ENCODE peak calls at places on chromosomes 13 and 19, in nine cellular contexts. W, G, O, A, M, P, B, K and F are unnamed samples.

GRCh38 chr13:49265822-49266221 is 18.1 kb downstream of the CDADC1 start:
- DNase-seq in G (peak; percentile 72), W (no peak), M (no peak), A (no peak), O (no peak), B (no peak), K (no peak), P (no peak), F (no peak)

GRCh38 chr13:36872621-36873020 is 47.4 kb downstream of the SMAD9 start:
- DNase-seq in M (no peak), G (no peak), P (no peak), W (no peak), A (no peak), O (no peak), K (no peak), B (no peak), F (no peak)

GRCh38 chr19:53272044-53272443 is 4.5 kb upstream of the VN1R4 start:
- DNase-seq in W (no peak), B (no peak), M (no peak), G (no peak), K (no peak), P (no peak), A (no peak), O (no peak), F (no peak)

GRCh38 chr19:49214701-49215100 is 57.1 kb downstream of the TRPM4 start:
- DNase-seq in O (no peak), A (no peak), B (no peak), M (no peak), G (no peak), P (peak; percentile 56), K (no peak), W (peak; percentile 92), F (no peak)

GRCh38 chr19:56253737-56254136 is 18.8 kb upstream of the EDDM13 start:
- DNase-seq in P (peak; percentile 45), G (peak; percentile 57), B (no peak), A (no peak), K (no peak), O (no peak), W (peak; percentile 61), M (peak; percentile 15), F (no peak)

GRCh38 chr13:47005761-47006414 is 109.0 kb upstream of the HTR2A start:
- DNase-seq in O (no peak), K (no peak), W (no peak), B (no peak), P (no peak), A (no peak), M (no peak), G (peak; percentile 52), F (no peak)

GRCh38 chr19:35487821-35488220 is 2.4 kb downstream of the KRTDAP start:
- DNase-seq in B (no peak), G (no peak), P (no peak), A (no peak), M (no peak), W (no peak), K (no peak), O (no peak), F (no peak)

GRCh38 chr19:29845576-29846176 is 33.9 kb downstream of the CCNE1 start:
- DNase-seq in M (no peak), P (no peak), O (no peak), W (no peak), B (no peak), A (no peak), K (no peak), G (no peak), F (no peak)

GRCh38 chr19:18338471-18339001 is 1.9 kb upstream of the PGPEP1 start:
- DNase-seq in G (peak; percentile 23), W (no peak), A (no peak), K (no peak), O (no peak), P (no peak), M (no peak), B (no peak), F (no peak)

GRCh38 chr19:12450817-12451216 is 10.0 kb upstream of the ZNF443 start:
- DNase-seq in A (no peak), M (no peak), K (no peak), B (no peak), O (no peak), G (no peak), W (no peak), P (no peak), F (no peak)

GRCh38 chr19:45038931-45039893 is at the start of gene CLASRP:
- DNase-seq in O (peak; percentile 87), K (peak; percentile 88), B (peak; percentile 85), M (peak; percentile 58), G (peak; percentile 98), P (peak; percentile 93), W (peak; percentile 88), A (peak; percentile 84), F (peak; percentile 73)

GRCh38 chr19:49155005-49155826 is at the start of gene HRC:
- DNase-seq in K (no peak), G (peak; percentile 61), W (no peak), M (no peak), A (no peak), P (no peak), O (no peak), B (no peak), F (no peak)

GRCh38 chr19:48613024-48613851 is 1.6 kb downstream of the FAM83E start:
- DNase-seq in M (no peak), W (no peak), A (no peak), B (no peak), K (no peak), G (peak; percentile 77), O (no peak), P (no peak), F (no peak)

GRCh38 chr13:113553541-113554332 is 30.8 kb upstream of the TFDP1 start:
- DNase-seq in A (no peak), G (peak; percentile 54), P (no peak), O (no peak), B (no peak), M (no peak), W (no peak), K (no peak), F (no peak)

GRCh38 chr13:79307866-79308298 is 98.2 kb downstream of the RBM26 start:
- DNase-seq in G (no peak), A (no peak), M (peak; percentile 9), W (no peak), K (peak; percentile 56), B (no peak), O (no peak), P (no peak), F (no peak)

GRCh38 chr13:26786651-26787295 is 26.2 kb upstream of the GPR12 start:
- DNase-seq in M (no peak), A (no peak), O (no peak), K (no peak), G (no peak), W (no peak), B (no peak), P (no peak), F (no peak)
- TF ChIP-seq CTCF in M (no peak), A (no peak), O (no peak), K (no peak), G (no peak), W (no peak), B (no peak), P (no peak), F (no peak)

GRCh38 chr13:51091839-51092238 is 19.2 kb downstream of the C13orf42 start:
- DNase-seq in G (no peak), A (no peak), O (no peak), P (no peak), M (no peak), W (no peak), K (no peak), B (no peak), F (no peak)
- TF ChIP-seq CTCF in G (no peak), A (no peak), O (no peak), P (no peak), M (no peak), W (no peak), K (no peak), B (no peak), F (no peak)

DNA sequence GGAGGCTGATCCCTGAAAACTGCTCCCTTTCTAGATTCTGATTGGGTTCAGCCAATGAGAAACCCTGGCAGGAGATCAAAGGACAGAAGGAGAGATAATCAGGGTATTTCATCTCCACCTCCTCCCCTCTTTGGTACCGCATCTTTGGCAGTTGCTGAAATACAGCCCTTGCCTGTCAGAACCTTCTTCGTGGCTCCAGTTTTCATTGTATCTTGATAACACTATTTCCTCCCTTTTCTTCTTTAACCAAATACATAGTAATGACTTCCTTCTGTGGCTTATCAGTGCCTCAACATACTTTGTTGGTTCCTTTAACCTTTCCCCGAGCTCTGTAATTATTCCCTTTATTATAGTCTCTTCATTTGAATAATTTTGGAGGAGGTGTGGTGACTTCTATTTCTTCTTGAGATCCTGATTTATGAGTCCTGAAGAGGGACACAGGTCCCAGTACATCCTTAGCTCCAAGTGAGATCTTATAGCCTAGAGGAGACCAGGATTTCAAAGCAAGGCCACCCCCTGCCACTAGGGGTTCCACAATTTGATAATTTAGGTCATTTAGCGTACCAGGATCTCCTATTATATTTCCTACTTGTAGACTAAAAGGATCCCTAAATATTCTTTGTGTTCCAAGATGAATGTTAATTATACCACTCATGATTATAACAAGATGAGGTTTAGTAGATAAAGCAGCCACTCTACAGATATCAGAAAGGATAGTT is 98.0 kb downstream of the EDNRB start:
- DNase-seq in O (no peak), B (no peak), M (no peak), W (no peak), P (no peak), A (no peak), K (no peak), G (no peak), F (no peak)
- TF ChIP-seq CTCF in O (no peak), B (no peak), M (no peak), W (no peak), P (no peak), A (no peak), K (no peak), G (no peak), F (no peak)

GRCh38 chr19:1255186-1256161 is 7.1 kb downstream of the MIDN start:
- DNase-seq in K (peak; percentile 92), A (no peak), W (no peak), P (no peak), G (no peak), O (no peak), B (no peak), M (no peak), F (no peak)
- TF ChIP-seq CTCF in K (no peak), A (no peak), W (no peak), P (no peak), G (no peak), O (no peak), B (no peak), M (no peak), F (no peak)

DNA sequence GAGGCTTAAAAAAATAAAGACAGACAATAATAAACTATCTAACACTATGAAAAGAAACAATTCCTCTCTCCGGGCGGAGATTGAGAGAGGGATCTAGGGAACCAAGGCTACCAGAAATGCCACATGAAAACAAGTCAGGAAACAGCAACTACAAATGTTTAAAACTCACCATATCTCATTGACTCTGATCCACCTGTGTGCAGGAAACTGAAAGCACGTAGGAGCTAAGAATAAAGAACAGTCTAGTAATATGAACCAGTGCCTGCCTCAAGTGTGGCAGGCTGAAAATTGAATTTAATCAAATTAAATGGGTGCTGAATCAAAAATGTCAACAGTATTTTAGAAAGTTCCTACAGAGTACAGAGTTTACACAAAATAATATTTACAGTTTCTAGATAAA is 1701.0 kb downstream of the SLITRK5 start:
- DNase-seq in G (no peak), B (no peak), K (no peak), P (no peak), W (peak; percentile 58), A (no peak), M (no peak), O (no peak), F (no peak)
- TF ChIP-seq CTCF in G (no peak), B (no peak), K (no peak), P (no peak), W (no peak), A (no peak), M (no peak), O (no peak), F (no peak)

GRCh38 chr13:32905063-32905863 is 111.0 kb upstream of the KL start:
- DNase-seq in K (no peak), B (no peak), M (no peak), A (no peak), G (no peak), P (peak; percentile 31), O (no peak), W (peak; percentile 39), F (no peak)
- TF ChIP-seq CTCF in K (no peak), B (no peak), M (no peak), A (no peak), G (no peak), P (no peak), O (no peak), W (no peak), F (no peak)